ENCODE peak calls at places on chromosomes 6 and 20, in six cellular contexts. One of them, this sample, is unnamed.

GRCh38 chr6:119791746-119792145 is 442.2 kb upstream of the MAN1A1 start:
- DNase-seq in H1: no peak
- DNase-seq in SK-N-SH: no peak
- DNase-seq in HepG2: no peak
- DNase-seq in GM12878: no peak
- DNase-seq in K562: no peak
- DNase-seq in this sample: no peak

GRCh38 chr20:41170386-41171105 is 33.2 kb downstream of the PLCG1 start:
- DNase-seq in H1: no peak
- DNase-seq in SK-N-SH: no peak
- DNase-seq in HepG2: no peak
- DNase-seq in GM12878: no peak
- DNase-seq in K562: no peak
- DNase-seq in this sample: no peak

GRCh38 chr6:10531942-10532341 is 10.8 kb downstream of the GCNT2 start:
- DNase-seq in H1: no peak
- DNase-seq in SK-N-SH: no peak
- DNase-seq in HepG2: no peak
- DNase-seq in GM12878: no peak
- DNase-seq in K562: no peak
- DNase-seq in this sample: no peak

GRCh38 chr20:59813126-59813947 is 120.1 kb downstream of the SYCP2 start:
- DNase-seq in H1: no peak
- DNase-seq in SK-N-SH: no peak
- DNase-seq in HepG2: no peak
- DNase-seq in GM12878: no peak
- DNase-seq in K562: no peak
- DNase-seq in this sample: no peak

GRCh38 chr6:169832247-169832948 is 81.0 kb downstream of the ERMARD start:
- DNase-seq in H1: no peak
- DNase-seq in SK-N-SH: no peak
- DNase-seq in HepG2: peak; percentile 9
- DNase-seq in GM12878: no peak
- DNase-seq in K562: no peak
- DNase-seq in this sample: no peak

GRCh38 chr6:20688710-20689500 is 154.6 kb downstream of the CDKAL1 start:
- DNase-seq in H1: no peak
- DNase-seq in SK-N-SH: no peak
- DNase-seq in HepG2: no peak
- DNase-seq in GM12878: peak; percentile 59
- DNase-seq in K562: peak; percentile 25
- DNase-seq in this sample: no peak

GRCh38 chr20:63955281-63955845 is 853 bp downstream of the UCKL1 start:
- DNase-seq in H1: no peak
- DNase-seq in SK-N-SH: peak; percentile 75
- DNase-seq in HepG2: peak; percentile 33
- DNase-seq in GM12878: no peak
- DNase-seq in K562: peak; percentile 64
- DNase-seq in this sample: peak; percentile 41

GRCh38 chr20:37521091-37521771 is at the start of gene NNAT:
- DNase-seq in H1: no peak
- DNase-seq in SK-N-SH: peak; percentile 88
- DNase-seq in HepG2: no peak
- DNase-seq in GM12878: no peak
- DNase-seq in K562: no peak
- DNase-seq in this sample: no peak

GRCh38 chr6:111283707-111284106 is 196.4 kb downstream of the SLC16A10 start:
- DNase-seq in H1: no peak
- DNase-seq in SK-N-SH: no peak
- DNase-seq in HepG2: no peak
- DNase-seq in GM12878: no peak
- DNase-seq in K562: no peak
- DNase-seq in this sample: no peak

GRCh38 chr6:94735270-94735669 is 842.1 kb upstream of the MANEA start:
- DNase-seq in H1: no peak
- DNase-seq in SK-N-SH: no peak
- DNase-seq in HepG2: no peak
- DNase-seq in GM12878: no peak
- DNase-seq in K562: no peak
- DNase-seq in this sample: no peak

GRCh38 chr6:78629154-78629721 is 238.1 kb upstream of the IRAK1BP1 start:
- DNase-seq in H1: no peak
- DNase-seq in SK-N-SH: peak; percentile 9
- DNase-seq in HepG2: no peak
- DNase-seq in GM12878: no peak
- DNase-seq in K562: no peak
- DNase-seq in this sample: no peak

GRCh38 chr6:96604420-96604819 is 41.5 kb downstream of the FHL5 start:
- DNase-seq in H1: no peak
- DNase-seq in SK-N-SH: no peak
- DNase-seq in HepG2: no peak
- DNase-seq in GM12878: no peak
- DNase-seq in K562: no peak
- DNase-seq in this sample: no peak

GRCh38 chr20:33697129-33697528 is 10.9 kb upstream of the E2F1 start:
- DNase-seq in H1: no peak
- DNase-seq in SK-N-SH: peak; percentile 42
- DNase-seq in HepG2: no peak
- DNase-seq in GM12878: no peak
- DNase-seq in K562: no peak
- DNase-seq in this sample: no peak

GRCh38 chr6:136526196-136526930 is 23.9 kb downstream of the MAP7 start:
- DNase-seq in H1: peak; percentile 51
- DNase-seq in SK-N-SH: peak; percentile 76
- DNase-seq in HepG2: peak; percentile 6
- DNase-seq in GM12878: no peak
- DNase-seq in K562: peak; percentile 39
- DNase-seq in this sample: peak; percentile 65

GRCh38 chr20:10388571-10388970 is 45.5 kb downstream of the MKKS start:
- DNase-seq in H1: no peak
- DNase-seq in SK-N-SH: no peak
- DNase-seq in HepG2: no peak
- DNase-seq in GM12878: no peak
- DNase-seq in K562: no peak
- DNase-seq in this sample: no peak

GRCh38 chr20:35020108-35021031 is 64.7 kb downstream of the MYH7B start:
- DNase-seq in H1: no peak
- DNase-seq in SK-N-SH: no peak
- DNase-seq in HepG2: no peak
- DNase-seq in GM12878: no peak
- DNase-seq in K562: no peak
- DNase-seq in this sample: no peak

GRCh38 chr20:35014537-35014936 is 58.9 kb downstream of the MYH7B start:
- DNase-seq in H1: no peak
- DNase-seq in SK-N-SH: no peak
- DNase-seq in HepG2: no peak
- DNase-seq in GM12878: no peak
- DNase-seq in K562: no peak
- DNase-seq in this sample: no peak

GRCh38 chr20:35015863-35016193 is 60.2 kb downstream of the MYH7B start:
- DNase-seq in H1: no peak
- DNase-seq in SK-N-SH: no peak
- DNase-seq in HepG2: no peak
- DNase-seq in GM12878: no peak
- DNase-seq in K562: no peak
- DNase-seq in this sample: no peak

GRCh38 chr20:35018578-35019371 is 63.1 kb downstream of the MYH7B start:
- DNase-seq in H1: no peak
- DNase-seq in SK-N-SH: no peak
- DNase-seq in HepG2: no peak
- DNase-seq in GM12878: no peak
- DNase-seq in K562: no peak
- DNase-seq in this sample: no peak

GRCh38 chr20:35017099-35017835 is 61.6 kb downstream of the MYH7B start:
- DNase-seq in H1: no peak
- DNase-seq in SK-N-SH: no peak
- DNase-seq in HepG2: no peak
- DNase-seq in GM12878: no peak
- DNase-seq in K562: no peak
- DNase-seq in this sample: no peak
- TF ChIP-seq GABPA in H1: no peak
- TF ChIP-seq GABPA in SK-N-SH: no peak
- TF ChIP-seq GABPA in HepG2: no peak
- TF ChIP-seq GABPA in GM12878: no peak
- TF ChIP-seq GABPA in K562: no peak
- TF ChIP-seq GABPA in this sample: no peak

DNA sequence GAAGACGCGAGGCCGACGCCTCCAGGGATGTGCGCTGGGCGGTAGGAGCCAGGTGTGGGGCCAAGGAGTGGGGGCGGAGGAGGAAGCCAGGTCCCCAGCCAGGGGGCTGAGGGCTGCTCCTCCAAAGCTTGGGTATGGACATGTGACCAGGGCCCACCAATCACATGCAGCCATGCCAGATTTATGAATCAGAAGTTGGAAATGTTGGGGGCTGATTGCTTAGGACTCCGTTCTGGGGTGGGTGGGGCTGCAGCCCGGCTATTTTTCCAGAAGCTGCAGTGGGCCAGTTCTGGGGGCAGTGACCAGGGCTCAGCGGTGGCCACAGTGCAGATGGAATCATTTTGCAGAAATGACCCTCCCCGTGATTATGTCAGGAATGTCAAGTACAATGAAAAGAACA is 96.0 kb downstream of the CEBPB start:
- DNase-seq in H1: no peak
- DNase-seq in SK-N-SH: peak; percentile 67
- DNase-seq in HepG2: no peak
- DNase-seq in GM12878: no peak
- DNase-seq in K562: peak; percentile 70
- DNase-seq in this sample: no peak
- TF ChIP-seq POLR2AphosphoS5 in H1: no peak
- TF ChIP-seq POLR2AphosphoS5 in SK-N-SH: no peak
- TF ChIP-seq POLR2AphosphoS5 in HepG2: no peak
- TF ChIP-seq POLR2AphosphoS5 in GM12878: no peak
- TF ChIP-seq POLR2AphosphoS5 in K562: no peak
- TF ChIP-seq POLR2AphosphoS5 in this sample: no peak

DNA sequence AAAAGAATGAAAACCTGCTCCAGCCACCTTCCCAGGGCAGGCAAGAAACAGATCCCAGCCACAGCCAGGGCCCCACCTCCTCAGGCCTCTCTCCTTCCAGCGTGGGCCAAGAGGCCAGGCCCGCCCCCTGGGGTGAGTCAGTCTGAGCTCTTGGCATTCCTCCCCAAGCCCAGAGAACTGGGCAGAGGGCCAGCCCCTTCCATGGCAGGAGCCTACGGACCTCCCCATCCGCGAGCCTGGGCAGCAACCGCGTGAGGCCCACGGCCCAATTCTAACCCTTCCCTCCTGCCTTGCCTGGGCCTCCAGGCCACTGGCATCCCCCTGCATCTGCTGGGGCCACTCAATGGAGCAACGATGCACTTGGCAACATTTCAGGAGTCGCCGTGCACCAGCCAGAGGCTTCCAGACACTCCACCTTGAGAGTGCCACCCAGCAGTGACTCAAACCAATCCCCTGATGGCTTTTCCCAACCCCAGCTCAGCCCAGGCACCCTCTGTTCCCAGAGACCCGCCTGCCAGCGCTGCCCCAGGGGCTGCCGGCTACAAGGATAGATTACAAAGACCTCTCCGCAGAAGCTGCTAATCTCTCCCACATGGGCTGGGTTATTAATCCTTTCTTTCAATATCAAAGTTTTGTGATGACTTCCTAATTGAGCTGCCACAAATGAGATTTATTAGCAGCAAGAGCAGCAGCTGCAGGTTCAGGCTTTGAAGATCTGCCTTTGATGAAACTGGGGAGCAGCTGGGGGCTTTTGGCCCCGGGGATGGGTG is 85.8 kb downstream of the NFATC2 start:
- DNase-seq in H1: no peak
- DNase-seq in SK-N-SH: peak; percentile 89
- DNase-seq in HepG2: peak; percentile 78
- DNase-seq in GM12878: no peak
- DNase-seq in K562: peak; percentile 47
- DNase-seq in this sample: peak; percentile 9
- TF ChIP-seq GABPA in H1: no peak
- TF ChIP-seq GABPA in SK-N-SH: no peak
- TF ChIP-seq GABPA in HepG2: no peak
- TF ChIP-seq GABPA in GM12878: no peak
- TF ChIP-seq GABPA in K562: no peak
- TF ChIP-seq GABPA in this sample: no peak

GRCh38 chr6:43504756-43505593 is 5.2 kb downstream of the LRRC73 start:
- DNase-seq in H1: no peak
- DNase-seq in SK-N-SH: no peak
- DNase-seq in HepG2: no peak
- DNase-seq in GM12878: no peak
- DNase-seq in K562: no peak
- DNase-seq in this sample: no peak

GRCh38 chr6:43508481-43509141 is 1.5 kb downstream of the LRRC73 start:
- DNase-seq in H1: no peak
- DNase-seq in SK-N-SH: no peak
- DNase-seq in HepG2: no peak
- DNase-seq in GM12878: no peak
- DNase-seq in K562: no peak
- DNase-seq in this sample: no peak

GRCh38 chr6:43506171-43506570 is 4.0 kb downstream of the LRRC73 start:
- DNase-seq in H1: no peak
- DNase-seq in SK-N-SH: no peak
- DNase-seq in HepG2: no peak
- DNase-seq in GM12878: no peak
- DNase-seq in K562: no peak
- DNase-seq in this sample: no peak

GRCh38 chr6:43505718-43506117 is 4.4 kb downstream of the LRRC73 start:
- DNase-seq in H1: no peak
- DNase-seq in SK-N-SH: no peak
- DNase-seq in HepG2: no peak
- DNase-seq in GM12878: no peak
- DNase-seq in K562: no peak
- DNase-seq in this sample: no peak

GRCh38 chr6:43506667-43507471 is 3.3 kb downstream of the LRRC73 start:
- DNase-seq in H1: peak; percentile 67
- DNase-seq in SK-N-SH: peak; percentile 89
- DNase-seq in HepG2: peak; percentile 76
- DNase-seq in GM12878: peak; percentile 51
- DNase-seq in K562: peak; percentile 83
- DNase-seq in this sample: peak; percentile 79
- TF ChIP-seq POLR2AphosphoS5 in H1: no peak
- TF ChIP-seq POLR2AphosphoS5 in SK-N-SH: no peak
- TF ChIP-seq POLR2AphosphoS5 in HepG2: peak; percentile 46
- TF ChIP-seq POLR2AphosphoS5 in GM12878: no peak
- TF ChIP-seq POLR2AphosphoS5 in K562: no peak
- TF ChIP-seq POLR2AphosphoS5 in this sample: no peak

DNA sequence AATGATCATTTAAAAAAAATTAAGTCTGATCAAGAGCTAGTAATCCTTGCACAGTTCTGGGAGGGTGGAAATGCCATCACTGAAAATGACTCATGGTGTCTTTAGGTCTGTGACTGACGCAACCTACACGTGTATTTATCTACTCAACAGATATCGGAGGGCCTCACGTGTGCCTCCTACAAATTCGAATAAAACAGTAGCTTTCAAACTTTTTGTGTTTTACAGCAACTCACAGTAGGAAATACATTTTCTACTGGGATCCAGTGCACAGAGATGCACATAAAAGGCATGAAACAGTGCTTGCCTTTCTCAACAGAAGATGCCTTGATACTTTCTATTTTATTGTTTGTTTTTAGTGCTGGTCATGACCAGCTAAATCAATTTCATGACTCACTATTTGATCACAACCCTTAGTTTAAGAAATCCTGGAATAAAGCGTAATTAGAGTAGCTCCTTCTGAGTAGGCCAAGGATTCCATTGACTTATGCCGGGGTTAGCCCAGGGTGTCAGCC is 210.0 kb upstream of the SNX9 start:
- DNase-seq in H1: no peak
- DNase-seq in SK-N-SH: no peak
- DNase-seq in HepG2: peak; percentile 63
- DNase-seq in GM12878: no peak
- DNase-seq in K562: peak; percentile 80
- DNase-seq in this sample: peak; percentile 28
- TF ChIP-seq GABPA in H1: no peak
- TF ChIP-seq GABPA in SK-N-SH: no peak
- TF ChIP-seq GABPA in HepG2: no peak
- TF ChIP-seq GABPA in GM12878: no peak
- TF ChIP-seq GABPA in K562: no peak
- TF ChIP-seq GABPA in this sample: no peak

This sample was measured in HL-60.